ENCODE peak calls at places on chromosomes 5 and 9, in six cellular contexts. X is progenitor cell of endocrine pancreas, E is GM13977, K is WERI-Rb-1, V is ovary, T is DMS153. F is an unnamed sample.
A peak's percentile ranks its signal among the peaks of the same experiment; 100 is the strongest.

GRCh38 chr5:74641778-74642542 is 1.4 kb upstream of the ENC1 start:
- DNase-seq in V (peak; percentile 33), T (no peak), X (no peak), K (peak; percentile 62), E (no peak), F (no peak)

GRCh38 chr5:42620579-42621216 is 135.9 kb upstream of the CCDC152 start:
- DNase-seq in K (no peak), X (no peak), T (no peak), V (no peak), E (no peak), F (no peak)

GRCh38 chr5:178346607-178347334 is 114.2 kb upstream of the PHYKPL start:
- DNase-seq in X (no peak), E (no peak), V (no peak), K (no peak), T (no peak), F (no peak)

GRCh38 chr5:31023105-31023504 is 170.4 kb upstream of the CDH6 start:
- DNase-seq in V (no peak), T (no peak), K (no peak), X (no peak), E (no peak), F (no peak)

GRCh38 chr9:118271936-118272335 is 567.7 kb downstream of the TLR4 start:
- DNase-seq in V (no peak), E (no peak), X (no peak), T (no peak), K (no peak), F (no peak)

GRCh38 chr5:24059716-24060115 is 552.3 kb downstream of the PRDM9 start:
- DNase-seq in K (no peak), X (no peak), T (no peak), E (no peak), V (no peak), F (no peak)

GRCh38 chr9:84397151-84397728 is 56.7 kb upstream of the SLC28A3 start:
- DNase-seq in V (peak; percentile 62), T (peak; percentile 17), X (peak; percentile 65), K (peak; percentile 76), E (peak; percentile 79), F (peak; percentile 61)

GRCh38 chr9:123696476-123696875 is 233.4 kb downstream of the DENND1A start:
- DNase-seq in K (no peak), V (no peak), T (no peak), X (no peak), E (no peak), F (no peak)

GRCh38 chr5:54831233-54831632 is 154.2 kb downstream of the ESM1 start:
- DNase-seq in T (no peak), X (no peak), V (no peak), K (no peak), E (no peak), F (no peak)

GRCh38 chr5:146533260-146533857 is 17.4 kb upstream of the GPR151 start:
- DNase-seq in T (peak; percentile 29), X (peak; percentile 60), V (peak; percentile 54), E (peak; percentile 73), K (peak; percentile 82), F (peak; percentile 53)

GRCh38 chr9:36551129-36551528 is 21.6 kb upstream of the MELK start:
- DNase-seq in V (no peak), E (no peak), K (no peak), X (no peak), T (no peak), F (no peak)

GRCh38 chr9:124480621-124480981 is 26.6 kb downstream of the NR5A1 start:
- DNase-seq in T (no peak), V (no peak), K (peak; percentile 77), X (no peak), E (peak; percentile 85), F (peak; percentile 75)

GRCh38 chr5:82620957-82621600 is 342.9 kb upstream of the RPS23 start:
- DNase-seq in K (no peak), V (no peak), E (no peak), T (no peak), X (no peak), F (no peak)

GRCh38 chr5:2149196-2149541 is 266.4 kb upstream of the IRX4 start:
- DNase-seq in X (no peak), T (peak; percentile 61), K (no peak), E (no peak), V (no peak), F (no peak)

GRCh38 chr5:147369742-147370374 is 135.0 kb downstream of the STK32A start:
- DNase-seq in E (no peak), V (no peak), T (no peak), X (no peak), K (no peak), F (no peak)

GRCh38 chr5:53333160-53333559 is 147.3 kb upstream of the FST start:
- DNase-seq in K (no peak), X (no peak), V (no peak), T (no peak), E (no peak), F (no peak)

GRCh38 chr5:446864-447263 is 3.9 kb downstream of the EXOC3 start:
- DNase-seq in V (peak; percentile 10), K (peak; percentile 18), X (no peak), T (peak; percentile 31), E (peak; percentile 78), F (peak; percentile 69)

GRCh38 chr5:149938272-149938671 is 6.3 kb downstream of the PDE6A start:
- DNase-seq in X (no peak), K (no peak), E (no peak), V (no peak), T (no peak), F (no peak)

GRCh38 chr9:126411948-126412284 is 85.3 kb downstream of the MVB12B start:
- DNase-seq in X (no peak), E (no peak), T (peak; percentile 18), K (no peak), V (no peak), F (no peak)

GRCh38 chr5:145787996-145788395 is 47.1 kb downstream of the PRELID2 start:
- DNase-seq in E (no peak), V (no peak), T (no peak), K (no peak), X (no peak), F (no peak)

GRCh38 chr9:137610944-137611343 is 5.5 kb downstream of the ARRDC1 start:
- DNase-seq in T (no peak), E (no peak), V (no peak), X (no peak), K (peak; percentile 62), F (no peak)

GRCh38 chr5:104353371-104353770 is 790.8 kb upstream of the NUDT12 start:
- DNase-seq in X (no peak), K (no peak), E (no peak), V (no peak), T (no peak), F (no peak)

GRCh38 chr9:31470051-31470450 is 914.4 kb upstream of the ACO1 start:
- DNase-seq in V (no peak), E (no peak), T (no peak), K (no peak), X (no peak), F (no peak)

GRCh38 chr5:117568622-117569021 is 994.0 kb upstream of the SEMA6A start:
- DNase-seq in T (no peak), K (no peak), E (no peak), V (no peak), X (no peak), F (no peak)

GRCh38 chr9:35923927-35924763 is 14.9 kb downstream of the SPAAR start:
- DNase-seq in T (no peak), K (no peak), V (no peak), X (no peak), E (no peak), F (no peak)

GRCh38 chr5:36373527-36374086 is 71.9 kb upstream of the RANBP3L start:
- DNase-seq in E (no peak), X (no peak), K (no peak), T (no peak), V (no peak), F (no peak)

F was measured in germinal center.